ENCODE peak calls at places on chromosomes 1 and 21, in eight cellular contexts. One of them, this sample, is unnamed.

GRCh38 chr1:78716186-78716585 is 66.6 kb downstream of the IFI44 start:
- DNase-seq in pancreas: no peak
- DNase-seq in cardiac fibroblast: peak
- DNase-seq in foreskin fibroblast: peak
- DNase-seq in heart right ventricle: no peak
- DNase-seq in IMR-90: peak
- DNase-seq in tibial nerve: no peak
- DNase-seq in OCI-LY7: no peak
- DNase-seq in this sample: peak

GRCh38 chr1:242185728-242186127 is 186.8 kb upstream of the MAP1LC3C start:
- DNase-seq in pancreas: no peak
- DNase-seq in cardiac fibroblast: no peak
- DNase-seq in foreskin fibroblast: no peak
- DNase-seq in IMR-90: no peak
- DNase-seq in heart right ventricle: no peak
- DNase-seq in tibial nerve: no peak
- DNase-seq in OCI-LY7: no peak
- DNase-seq in this sample: no peak

GRCh38 chr1:22916469-22916817 is 56.2 kb downstream of the LACTBL1 start:
- DNase-seq in IMR-90: no peak
- DNase-seq in pancreas: no peak
- DNase-seq in tibial nerve: no peak
- DNase-seq in foreskin fibroblast: no peak
- DNase-seq in heart right ventricle: no peak
- DNase-seq in cardiac fibroblast: no peak
- DNase-seq in OCI-LY7: peak
- DNase-seq in this sample: no peak

GRCh38 chr1:93617670-93618488 is 63.8 kb downstream of the BCAR3 start:
- DNase-seq in heart right ventricle: no peak
- DNase-seq in cardiac fibroblast: no peak
- DNase-seq in pancreas: peak
- DNase-seq in IMR-90: no peak
- DNase-seq in OCI-LY7: no peak
- DNase-seq in foreskin fibroblast: no peak
- DNase-seq in tibial nerve: no peak
- DNase-seq in this sample: no peak

GRCh38 chr1:159473335-159473734 is 33.8 kb downstream of the OR10J1 start:
- DNase-seq in pancreas: no peak
- DNase-seq in foreskin fibroblast: no peak
- DNase-seq in heart right ventricle: no peak
- DNase-seq in IMR-90: no peak
- DNase-seq in cardiac fibroblast: peak
- DNase-seq in tibial nerve: no peak
- DNase-seq in OCI-LY7: no peak
- DNase-seq in this sample: no peak

GRCh38 chr1:107246775-107247345 is 106.0 kb downstream of the NTNG1 start:
- DNase-seq in foreskin fibroblast: no peak
- DNase-seq in OCI-LY7: peak
- DNase-seq in cardiac fibroblast: no peak
- DNase-seq in IMR-90: no peak
- DNase-seq in pancreas: no peak
- DNase-seq in tibial nerve: no peak
- DNase-seq in heart right ventricle: no peak
- DNase-seq in this sample: no peak

GRCh38 chr1:27564264-27564579 is 39.7 kb downstream of the AHDC1 start:
- DNase-seq in cardiac fibroblast: no peak
- DNase-seq in foreskin fibroblast: no peak
- DNase-seq in OCI-LY7: no peak
- DNase-seq in IMR-90: no peak
- DNase-seq in tibial nerve: no peak
- DNase-seq in pancreas: no peak
- DNase-seq in heart right ventricle: no peak
- DNase-seq in this sample: no peak

GRCh38 chr1:13892141-13892670 is 192.2 kb downstream of the PRDM2 start:
- DNase-seq in pancreas: no peak
- DNase-seq in heart right ventricle: no peak
- DNase-seq in IMR-90: no peak
- DNase-seq in foreskin fibroblast: no peak
- DNase-seq in OCI-LY7: no peak
- DNase-seq in cardiac fibroblast: no peak
- DNase-seq in tibial nerve: no peak
- DNase-seq in this sample: no peak

GRCh38 chr1:202505356-202505755 is 156.9 kb downstream of the PPP1R12B start:
- DNase-seq in OCI-LY7: no peak
- DNase-seq in tibial nerve: peak
- DNase-seq in pancreas: no peak
- DNase-seq in foreskin fibroblast: peak
- DNase-seq in heart right ventricle: no peak
- DNase-seq in IMR-90: peak
- DNase-seq in cardiac fibroblast: peak
- DNase-seq in this sample: peak

GRCh38 chr1:93448983-93449805 is 1.3 kb downstream of the FNBP1L start:
- DNase-seq in tibial nerve: no peak
- DNase-seq in pancreas: peak
- DNase-seq in foreskin fibroblast: peak
- DNase-seq in OCI-LY7: no peak
- DNase-seq in heart right ventricle: no peak
- DNase-seq in IMR-90: peak
- DNase-seq in cardiac fibroblast: peak
- DNase-seq in this sample: peak

GRCh38 chr21:43315244-43316137 is 111.4 kb downstream of the SIK1 start:
- DNase-seq in pancreas: no peak
- DNase-seq in OCI-LY7: peak
- DNase-seq in cardiac fibroblast: no peak
- DNase-seq in foreskin fibroblast: no peak
- DNase-seq in heart right ventricle: no peak
- DNase-seq in tibial nerve: no peak
- DNase-seq in IMR-90: no peak
- DNase-seq in this sample: no peak

GRCh38 chr1:207959995-207960745 is 49.2 kb upstream of the CD34 start:
- DNase-seq in foreskin fibroblast: no peak
- DNase-seq in OCI-LY7: no peak
- DNase-seq in heart right ventricle: no peak
- DNase-seq in IMR-90: no peak
- DNase-seq in tibial nerve: no peak
- DNase-seq in cardiac fibroblast: no peak
- DNase-seq in pancreas: no peak
- DNase-seq in this sample: no peak
- H3K4me3 ChIP-seq in foreskin fibroblast: no peak
- H3K4me3 ChIP-seq in OCI-LY7: no peak
- H3K4me3 ChIP-seq in heart right ventricle: peak
- H3K4me3 ChIP-seq in IMR-90: no peak
- H3K4me3 ChIP-seq in tibial nerve: peak
- H3K4me3 ChIP-seq in cardiac fibroblast: no peak
- H3K4me3 ChIP-seq in pancreas: no peak
- H3K4me3 ChIP-seq in this sample: no peak

DNA sequence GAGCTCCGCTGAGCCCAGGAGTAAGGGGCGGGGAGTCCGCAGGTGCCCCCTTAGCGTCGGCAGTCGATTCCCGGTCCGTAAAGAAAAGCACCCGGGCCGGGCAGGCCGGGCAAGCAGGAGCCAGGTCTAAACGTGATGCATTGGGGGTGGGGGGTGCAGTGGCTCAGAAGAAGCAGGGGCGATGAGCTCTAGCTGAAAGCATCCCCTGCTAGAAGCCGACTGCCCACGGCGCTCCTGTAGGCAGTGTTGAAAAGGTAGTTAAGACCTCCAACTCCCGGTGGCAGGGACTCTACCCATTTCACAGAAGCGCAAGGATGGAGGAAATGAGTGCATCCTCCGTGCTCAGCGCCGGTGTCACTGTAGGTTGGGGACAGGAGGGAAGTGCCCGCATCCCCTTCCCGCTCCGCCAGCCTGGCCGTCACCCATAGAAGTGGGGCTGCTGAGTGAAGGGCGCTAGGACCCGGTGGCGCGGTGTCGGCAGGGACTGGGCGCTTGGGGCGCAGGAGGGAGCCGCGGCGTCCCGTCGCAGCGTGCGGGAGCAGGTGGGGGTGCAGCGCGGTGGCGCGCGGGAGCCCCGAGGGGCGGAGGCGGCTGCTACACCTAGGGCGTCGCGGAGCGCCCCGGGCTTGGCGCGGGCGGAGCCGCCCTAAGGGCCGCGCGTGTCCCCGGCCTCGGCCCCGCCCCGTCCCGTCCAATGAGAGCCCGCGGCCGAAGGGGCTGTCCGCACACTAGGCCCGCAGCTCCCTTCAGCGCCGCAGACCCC is at the start of gene WNT2B:
- DNase-seq in tibial nerve: no peak
- DNase-seq in IMR-90: no peak
- DNase-seq in pancreas: peak
- DNase-seq in OCI-LY7: peak
- DNase-seq in foreskin fibroblast: no peak
- DNase-seq in heart right ventricle: no peak
- DNase-seq in cardiac fibroblast: no peak
- DNase-seq in this sample: no peak
- TF ChIP-seq CTCF in tibial nerve: no peak
- TF ChIP-seq CTCF in IMR-90: no peak
- TF ChIP-seq CTCF in pancreas: no peak
- TF ChIP-seq CTCF in OCI-LY7: no peak
- TF ChIP-seq CTCF in foreskin fibroblast: no peak
- TF ChIP-seq CTCF in heart right ventricle: no peak
- TF ChIP-seq CTCF in cardiac fibroblast: no peak
- TF ChIP-seq CTCF in this sample: peak

GRCh38 chr1:156429308-156430060 is 60.5 kb downstream of the RHBG start:
- DNase-seq in tibial nerve: no peak
- DNase-seq in cardiac fibroblast: no peak
- DNase-seq in IMR-90: no peak
- DNase-seq in OCI-LY7: no peak
- DNase-seq in foreskin fibroblast: no peak
- DNase-seq in pancreas: no peak
- DNase-seq in heart right ventricle: no peak
- DNase-seq in this sample: no peak
- H3K4me3 ChIP-seq in tibial nerve: no peak
- H3K4me3 ChIP-seq in cardiac fibroblast: no peak
- H3K4me3 ChIP-seq in IMR-90: no peak
- H3K4me3 ChIP-seq in OCI-LY7: no peak
- H3K4me3 ChIP-seq in foreskin fibroblast: no peak
- H3K4me3 ChIP-seq in pancreas: no peak
- H3K4me3 ChIP-seq in heart right ventricle: no peak
- H3K4me3 ChIP-seq in this sample: no peak

DNA sequence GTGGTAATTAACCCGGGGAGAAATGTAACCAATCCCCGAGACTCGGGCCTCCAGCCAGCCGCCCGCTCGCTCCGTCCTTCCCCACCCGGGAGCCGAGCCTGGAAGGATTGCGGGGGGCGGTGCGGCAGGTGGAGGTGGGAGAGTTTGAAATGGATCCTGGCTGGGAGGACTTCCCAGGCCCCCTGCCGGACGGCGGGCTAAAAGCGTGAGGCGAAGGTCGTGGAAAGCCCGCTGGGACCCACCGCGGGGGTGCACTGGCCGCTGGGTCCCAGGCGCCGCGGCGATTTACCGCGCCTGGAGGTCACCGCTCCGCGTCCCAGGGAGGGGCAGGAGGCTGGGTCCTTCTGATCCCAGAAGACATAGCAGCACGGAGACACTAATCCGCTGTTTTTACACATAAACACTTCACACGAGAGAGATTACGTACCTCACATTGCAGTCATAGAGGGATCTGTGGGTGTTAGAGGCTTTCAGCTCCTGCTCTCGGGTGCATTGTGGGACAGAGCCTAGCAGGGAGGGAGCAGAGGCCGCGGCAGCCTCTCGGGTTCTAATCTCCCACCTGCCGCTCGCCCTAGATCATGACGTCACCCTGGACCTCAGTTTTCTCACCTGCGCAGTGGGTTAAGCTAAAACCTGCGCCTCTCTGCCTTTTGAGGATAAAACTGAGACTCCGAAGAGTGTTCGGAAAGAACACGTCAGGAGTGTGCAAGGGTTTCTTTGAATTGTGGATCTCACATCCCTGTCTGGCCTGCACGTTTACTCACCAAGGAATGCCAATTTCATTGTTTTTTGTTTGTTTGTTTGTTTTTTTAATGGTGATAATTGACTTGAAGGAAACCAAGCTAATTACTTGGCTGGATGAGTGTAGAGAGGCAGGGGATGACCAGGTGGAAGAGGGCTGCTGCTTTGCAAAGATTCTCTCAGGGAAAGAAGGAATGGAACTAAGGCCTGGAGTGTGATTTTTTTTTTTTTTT is 17.1 kb upstream of the TMEM9 start:
- DNase-seq in tibial nerve: peak
- DNase-seq in pancreas: peak
- DNase-seq in foreskin fibroblast: no peak
- DNase-seq in IMR-90: peak
- DNase-seq in heart right ventricle: peak
- DNase-seq in OCI-LY7: no peak
- DNase-seq in cardiac fibroblast: peak
- DNase-seq in this sample: peak
- TF ChIP-seq CTCF in tibial nerve: peak
- TF ChIP-seq CTCF in pancreas: peak
- TF ChIP-seq CTCF in foreskin fibroblast: peak
- TF ChIP-seq CTCF in IMR-90: peak
- TF ChIP-seq CTCF in heart right ventricle: peak
- TF ChIP-seq CTCF in OCI-LY7: peak
- TF ChIP-seq CTCF in cardiac fibroblast: peak
- TF ChIP-seq CTCF in this sample: peak

DNA sequence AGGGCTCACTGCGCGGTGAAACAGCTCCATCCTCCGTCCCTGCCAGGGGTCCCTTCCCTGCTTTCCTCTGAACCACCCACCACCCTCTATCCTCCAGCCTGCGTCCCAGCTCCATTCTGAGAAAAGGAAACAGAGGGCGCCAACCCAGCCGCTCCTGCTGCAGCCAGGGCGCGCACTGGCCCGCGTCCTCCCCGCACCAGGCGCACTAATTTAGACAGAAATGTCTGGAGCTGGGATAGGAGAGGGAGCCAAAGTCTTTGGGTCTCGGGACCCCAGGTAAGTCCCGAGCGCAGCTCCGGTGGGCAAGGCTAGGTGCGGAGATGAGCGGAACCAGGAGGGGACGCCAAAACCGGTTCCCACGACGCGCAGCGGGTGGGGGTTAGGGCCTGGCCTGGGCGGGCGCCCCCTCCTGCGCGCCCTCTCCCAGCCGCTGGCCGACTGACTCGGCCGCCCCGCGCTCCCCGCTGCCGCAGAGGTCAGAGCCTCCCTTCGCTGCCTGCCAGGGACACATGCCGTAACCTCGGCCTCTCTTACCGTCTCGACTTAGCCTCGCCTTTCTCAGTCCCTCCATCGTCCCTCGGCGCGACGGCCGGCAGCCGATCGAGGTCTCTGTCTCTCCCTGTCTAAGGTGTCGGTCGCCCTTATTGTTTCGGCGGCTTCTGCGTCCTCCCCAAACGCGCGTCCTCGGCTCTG is 2.0 kb downstream of the CAMK2N1 start:
- DNase-seq in pancreas: no peak
- DNase-seq in OCI-LY7: no peak
- DNase-seq in heart right ventricle: no peak
- DNase-seq in cardiac fibroblast: peak
- DNase-seq in foreskin fibroblast: no peak
- DNase-seq in tibial nerve: no peak
- DNase-seq in IMR-90: peak
- DNase-seq in this sample: peak
- H3K4me3 ChIP-seq in pancreas: no peak
- H3K4me3 ChIP-seq in OCI-LY7: no peak
- H3K4me3 ChIP-seq in heart right ventricle: peak
- H3K4me3 ChIP-seq in cardiac fibroblast: peak
- H3K4me3 ChIP-seq in foreskin fibroblast: peak
- H3K4me3 ChIP-seq in tibial nerve: peak
- H3K4me3 ChIP-seq in IMR-90: peak
- H3K4me3 ChIP-seq in this sample: peak

DNA sequence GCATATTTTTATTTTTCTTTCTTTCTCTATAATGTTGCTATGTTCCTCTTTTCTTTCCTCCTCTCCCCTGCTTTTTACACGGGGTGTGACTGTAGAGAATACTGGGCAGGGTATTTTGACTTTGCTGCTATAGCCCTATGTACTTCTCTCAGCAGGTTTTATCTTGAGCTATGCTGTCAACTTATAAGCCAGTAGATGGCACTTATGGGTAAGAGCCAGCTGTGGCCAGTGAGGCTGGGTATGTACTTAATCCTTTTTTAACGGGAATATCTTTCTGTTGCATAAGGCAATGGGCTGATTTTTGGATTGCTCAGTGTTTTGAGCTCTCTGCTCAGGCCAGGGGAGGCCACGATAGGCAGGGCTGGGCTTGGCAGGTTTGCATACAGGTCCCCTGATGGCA is 99.0 kb downstream of the KCNK2 start:
- DNase-seq in IMR-90: no peak
- DNase-seq in heart right ventricle: no peak
- DNase-seq in OCI-LY7: no peak
- DNase-seq in foreskin fibroblast: no peak
- DNase-seq in tibial nerve: no peak
- DNase-seq in cardiac fibroblast: no peak
- DNase-seq in pancreas: no peak
- DNase-seq in this sample: no peak
- TF ChIP-seq CTCF in IMR-90: no peak
- TF ChIP-seq CTCF in heart right ventricle: no peak
- TF ChIP-seq CTCF in OCI-LY7: no peak
- TF ChIP-seq CTCF in foreskin fibroblast: no peak
- TF ChIP-seq CTCF in tibial nerve: no peak
- TF ChIP-seq CTCF in cardiac fibroblast: no peak
- TF ChIP-seq CTCF in pancreas: no peak
- TF ChIP-seq CTCF in this sample: no peak

This sample was measured in fibroblast of the aortic adventitia.